ENCODE peak calls at places on chromosomes 11 and 22, in eight cellular contexts. I is NCI-H774, V is sigmoid colon, J is frontal cortex, K is AG20443, F is Right ventricle myocardium inferior, R is NCI-H1436 treated with DMSO at 0.1 percent for 48 hours, Z is H54. C is an unnamed sample.

GRCh38 chr11:57214087-57214395 is 23.0 kb downstream of the APLNR start:
- DNase-seq in V (no peak), J (no peak), R (no peak), K (no peak), I (no peak), F (no peak), Z (no peak), C (no peak)

GRCh38 chr11:47189100-47189834 is 3.0 kb upstream of the PACSIN3 start:
- DNase-seq in V (no peak), K (peak; percentile 49), I (no peak), R (no peak), F (no peak), Z (peak; percentile 84), J (no peak), C (peak; percentile 96)

GRCh38 chr11:63882555-63883242 is 34.3 kb downstream of the RCOR2 start:
- DNase-seq in R (no peak), K (no peak), J (no peak), I (no peak), V (no peak), F (no peak), Z (no peak), C (peak; percentile 97)

GRCh38 chr22:17370036-17370765 is 941 bp downstream of the CECR2 start:
- DNase-seq in V (no peak), J (peak; percentile 20), R (no peak), F (no peak), K (no peak), I (no peak), Z (no peak), C (no peak)

GRCh38 chr11:129992161-129992944 is 10.3 kb downstream of the PRDM10 start:
- DNase-seq in R (peak; percentile 24), V (no peak), I (peak; percentile 77), F (no peak), J (no peak), K (no peak), Z (no peak), C (peak; percentile 63)

GRCh38 chr11:45392154-45392553 is 106.0 kb upstream of the SYT13 start:
- DNase-seq in K (no peak), I (no peak), R (no peak), J (no peak), V (no peak), Z (no peak), F (no peak), C (no peak)

GRCh38 chr11:118938491-118939411 is 13.0 kb upstream of the BCL9L start:
- DNase-seq in J (no peak), Z (no peak), F (no peak), K (peak; percentile 57), V (no peak), I (no peak), R (no peak), C (peak; percentile 88)

GRCh38 chr11:60305906-60306619 is 21.0 kb upstream of the MS4A6E start:
- DNase-seq in R (no peak), J (no peak), F (no peak), Z (no peak), K (no peak), V (no peak), I (no peak), C (no peak)

GRCh38 chr11:40754297-40754696 is 705.2 kb downstream of the LRRC4C start:
- DNase-seq in Z (no peak), J (no peak), K (no peak), V (no peak), R (no peak), I (no peak), F (no peak), C (no peak)

GRCh38 chr11:118052581-118053206 is 24.2 kb upstream of the TMPRSS4 start:
- DNase-seq in V (no peak), J (no peak), Z (no peak), R (no peak), I (no peak), F (no peak), K (no peak), C (no peak)

GRCh38 chr22:45336971-45337431 is 27.3 kb downstream of the FAM118A start:
- DNase-seq in F (peak; percentile 94), K (no peak), V (peak; percentile 87), Z (no peak), I (peak; percentile 61), J (peak; percentile 71), R (no peak), C (no peak)

GRCh38 chr22:45587638-45588481 is 83.8 kb upstream of the ATXN10 start:
- DNase-seq in K (peak; percentile 71), J (no peak), V (no peak), I (no peak), F (peak; percentile 17), Z (peak; percentile 40), R (no peak), C (peak; percentile 51)

GRCh38 chr11:27700351-27701261 is at the start of gene BDNF:
- DNase-seq in I (peak; percentile 42), K (peak; percentile 84), J (peak; percentile 16), F (no peak), R (no peak), V (no peak), Z (peak; percentile 51), C (peak; percentile 64)

GRCh38 chr22:50176850-50177536 is 6.5 kb downstream of the PANX2 start:
- DNase-seq in R (no peak), F (no peak), Z (no peak), J (no peak), K (no peak), I (no peak), V (peak; percentile 59), C (no peak)

GRCh38 chr11:125303186-125303585 is 138.6 kb downstream of the PKNOX2 start:
- DNase-seq in Z (no peak), R (no peak), K (no peak), V (no peak), J (no peak), I (no peak), F (no peak), C (no peak)

GRCh38 chr11:75563978-75564552 is 2.0 kb downstream of the SERPINH1 start:
- DNase-seq in R (no peak), Z (no peak), K (peak; percentile 81), I (no peak), F (peak; percentile 74), J (no peak), V (peak; percentile 90), C (peak; percentile 68)

GRCh38 chr11:79232346-79232745 is 208.5 kb downstream of the TENM4 start:
- DNase-seq in I (no peak), R (no peak), V (no peak), F (no peak), Z (no peak), J (no peak), K (peak; percentile 27), C (peak; percentile 21)

GRCh38 chr11:63532799-63533475 is 3.7 kb upstream of the PLAAT4 start:
- DNase-seq in R (no peak), J (no peak), I (no peak), K (no peak), F (no peak), Z (no peak), V (no peak), C (no peak)

GRCh38 chr11:65102142-65103095 is 6.4 kb downstream of the VPS51 start:
- DNase-seq in F (no peak), Z (no peak), R (no peak), J (no peak), V (no peak), I (peak; percentile 76), K (no peak), C (no peak)

GRCh38 chr11:61695917-61696316 is 15.7 kb downstream of the DAGLA start:
- DNase-seq in K (peak; percentile 84), V (peak; percentile 92), I (no peak), J (peak; percentile 78), Z (peak; percentile 90), R (peak; percentile 43), F (peak; percentile 80), C (peak; percentile 99)

C was measured in NCI-H226.